ENCODE peak calls at places on chromosomes 11 and 22, in ten cellular contexts. C is activated CD4-positive, CD25-positive, alpha-beta regulatory T cell; Y is activated T-helper 1 cell treated with Interleukin-2 at 50 U/mL for 16 hours; P is epithelial cell of esophagus; X is NCI-H1436 treated with DMSO at 0.1 percent for 48 hours; F is globus pallidus; E is adipocyte; R is stimulated activated CD4-positive, alpha-beta T cell treated with anti-CD3 and anti-CD28 coated beads, Interleukin-4, amount 100 ng/mL, for 48 hours; J is stimulated activated CD8-positive, alpha-beta memory T cell treated with anti-CD3 and anti-CD28 coated beads, Interleukin-15, amount 100 ng/mL, for 1 hour; A is NCI-H460. Q is an unnamed sample.

GRCh38 chr22:46749682-46750529 is 11.9 kb upstream of the CERK start:
- DNase-seq in C (no peak), Y (no peak), P (no peak), X (no peak), F (no peak), E (no peak), R (no peak), J (no peak), A (no peak), Q (no peak)

GRCh38 chr22:31828739-31829138 is 74.9 kb downstream of the DEPDC5 start:
- DNase-seq in C (no peak), Y (no peak), P (no peak), X (no peak), F (no peak), E (no peak), R (no peak), J (no peak), A (no peak), Q (no peak)

GRCh38 chr11:82577246-82577645 is 156.4 kb downstream of the FAM181B start:
- DNase-seq in C (no peak), Y (no peak), P (no peak), X (no peak), F (no peak), E (no peak), R (no peak), J (no peak), A (no peak), Q (no peak)

GRCh38 chr11:105296806-105297205 is 157.2 kb upstream of the CARD18 start:
- DNase-seq in C (no peak), Y (no peak), P (no peak), X (no peak), F (no peak), E (no peak), R (no peak), J (no peak), A (no peak), Q (no peak)

GRCh38 chr11:102552447-102553200 is 22.1 kb upstream of the MMP7 start:
- DNase-seq in C (no peak), Y (no peak), P (peak), X (no peak), F (no peak), E (peak), R (no peak), J (no peak), A (no peak), Q (no peak)

GRCh38 chr11:579830-580601 is 3.7 kb downstream of the PHRF1 start:
- DNase-seq in C (no peak), Y (no peak), P (no peak), X (no peak), F (no peak), E (no peak), R (no peak), J (no peak), A (no peak), Q (no peak)

GRCh38 chr11:6397156-6397555 is 6.9 kb downstream of the SMPD1 start:
- DNase-seq in C (no peak), Y (no peak), P (no peak), X (no peak), F (no peak), E (no peak), R (no peak), J (no peak), A (no peak), Q (no peak)

GRCh38 chr11:101692980-101693379 is 109.2 kb upstream of the TRPC6 start:
- DNase-seq in C (no peak), Y (no peak), P (no peak), X (no peak), F (no peak), E (no peak), R (no peak), J (no peak), A (no peak), Q (no peak)

GRCh38 chr22:26977741-26978140 is 320.4 kb downstream of the MIAT start:
- DNase-seq in C (no peak), Y (no peak), P (peak), X (no peak), F (no peak), E (no peak), R (no peak), J (no peak), A (no peak), Q (no peak)

GRCh38 chr22:40499187-40499753 is 128.9 kb downstream of the SGSM3 start:
- DNase-seq in C (no peak), Y (no peak), P (peak), X (no peak), F (no peak), E (peak), R (no peak), J (no peak), A (peak), Q (no peak)

GRCh38 chr11:120079750-120080610 is 57.9 kb downstream of the TRIM29 start:
- DNase-seq in C (no peak), Y (no peak), P (no peak), X (no peak), F (no peak), E (peak), R (peak), J (no peak), A (no peak), Q (no peak)

GRCh38 chr11:62513651-62514050 is 33.0 kb downstream of the AHNAK start:
- DNase-seq in C (no peak), Y (no peak), P (no peak), X (no peak), F (no peak), E (no peak), R (no peak), J (no peak), A (no peak), Q (no peak)

GRCh38 chr11:26743622-26744021 is 21.8 kb upstream of the SLC5A12 start:
- DNase-seq in C (no peak), Y (no peak), P (no peak), X (no peak), F (no peak), E (no peak), R (no peak), J (no peak), A (no peak), Q (no peak)

GRCh38 chr11:124799384-124800225 is 601 bp downstream of the MSANTD2 start:
- DNase-seq in C (no peak), Y (peak), P (peak), X (no peak), F (peak), E (peak), R (peak), J (no peak), A (no peak), Q (no peak)

GRCh38 chr11:57303990-57304579 is 20.7 kb downstream of the TNKS1BP1 start:
- DNase-seq in C (no peak), Y (no peak), P (peak), X (no peak), F (no peak), E (peak), R (no peak), J (no peak), A (no peak), Q (no peak)

GRCh38 chr11:23632293-23632692 is 772.0 kb upstream of the CCDC179 start:
- DNase-seq in C (no peak), Y (no peak), P (no peak), X (no peak), F (no peak), E (no peak), R (no peak), J (no peak), A (no peak), Q (no peak)

GRCh38 chr11:22466351-22466750 is 128.2 kb downstream of the SLC17A6 start:
- DNase-seq in C (no peak), Y (no peak), P (no peak), X (no peak), F (no peak), E (peak), R (no peak), J (no peak), A (no peak), Q (no peak)

GRCh38 chr11:130692220-130692619 is 224.1 kb downstream of the SNX19 start:
- DNase-seq in C (no peak), Y (no peak), P (no peak), X (no peak), F (no peak), E (peak), R (no peak), J (no peak), A (no peak), Q (no peak)

GRCh38 chr22:45218974-45219373 is 21.7 kb downstream of the KIAA0930 start:
- DNase-seq in C (no peak), Y (no peak), P (no peak), X (no peak), F (no peak), E (no peak), R (peak), J (no peak), A (no peak), Q (no peak)

Q was measured in GM18507.